ENCODE peak calls at places on chromosomes 5 and 9, in seven cellular contexts. D is kidney, L is cardiac muscle cell, J is fibroblast of mammary gland, P is HepG2, E is dorsolateral prefrontal cortex, Z is HL-60. N is an unnamed sample.

GRCh38 chr9:77952641-77953341 is 78.8 kb downstream of the GNAQ start:
- DNase-seq in D (no peak), L (peak), J (peak), P (no peak), E (no peak), Z (no peak), N (peak)

GRCh38 chr9:123679330-123679987 is 250.5 kb downstream of the DENND1A start:
- DNase-seq in D (no peak), L (peak), J (no peak), P (peak), E (no peak), Z (peak), N (peak)

GRCh38 chr9:112241491-112241890 is 66.4 kb upstream of the SUSD1 start:
- DNase-seq in D (no peak), L (peak), J (no peak), P (no peak), E (no peak), Z (no peak), N (peak)

GRCh38 chr5:150298701-150299451 is 3.8 kb downstream of the ARSI start:
- DNase-seq in D (no peak), L (peak), J (peak), P (no peak), E (no peak), Z (no peak), N (peak)

GRCh38 chr9:125904155-125904841 is 157.1 kb downstream of the PBX3 start:
- DNase-seq in D (no peak), L (no peak), J (no peak), P (no peak), E (no peak), Z (peak), N (peak)

GRCh38 chr5:114101153-114101552 is 260.7 kb upstream of the KCNN2 start:
- DNase-seq in D (no peak), L (peak), J (peak), P (peak), E (no peak), Z (peak), N (peak)

GRCh38 chr9:121651295-121652036 is at the start of gene DAB2IP:
- DNase-seq in D (peak), L (peak), J (no peak), P (no peak), E (peak), Z (no peak), N (peak)

GRCh38 chr5:127565586-127566270 is 48.3 kb downstream of the PRRC1 start:
- DNase-seq in D (no peak), L (no peak), J (no peak), P (no peak), E (no peak), Z (no peak), N (no peak)

GRCh38 chr5:41270423-41271251 is 57.3 kb upstream of the C6 start:
- DNase-seq in D (no peak), L (peak), J (peak), P (peak), E (no peak), Z (peak), N (peak)

GRCh38 chr5:149682532-149683076 is 47.5 kb upstream of the PPARGC1B start:
- DNase-seq in D (no peak), L (no peak), J (no peak), P (no peak), E (no peak), Z (peak), N (peak)

GRCh38 chr5:56549096-56549886 is 266.1 kb upstream of the MAP3K1 start:
- DNase-seq in D (no peak), L (no peak), J (no peak), P (no peak), E (no peak), Z (no peak), N (no peak)

GRCh38 chr9:38003946-38004808 is 64.8 kb downstream of the SHB start:
- DNase-seq in D (peak), L (no peak), J (no peak), P (no peak), E (no peak), Z (no peak), N (no peak)

GRCh38 chr9:92664394-92665152 is 5.4 kb downstream of the IPPK start:
- DNase-seq in D (no peak), L (no peak), J (no peak), P (no peak), E (no peak), Z (no peak), N (no peak)

DNA sequence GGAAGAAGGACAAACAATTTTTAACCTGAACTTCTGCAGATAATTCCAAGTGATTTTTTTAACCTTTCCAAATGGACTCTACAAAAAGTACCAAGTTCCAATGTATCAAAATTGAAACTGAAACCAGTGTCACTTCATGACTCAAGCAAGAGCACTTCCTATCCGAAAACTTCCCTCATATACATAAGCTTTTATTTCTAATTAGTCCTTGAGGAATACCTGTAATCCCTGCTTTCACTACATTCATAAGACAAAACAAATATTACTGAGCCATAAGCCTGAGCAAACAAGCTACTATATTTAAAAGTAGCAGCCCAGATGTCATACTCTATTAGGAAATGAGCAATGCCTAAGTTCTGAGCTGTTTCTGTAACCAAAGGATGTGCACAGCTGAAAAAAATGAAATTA is 224.4 kb downstream of the EBF1 start:
- DNase-seq in D (no peak), L (peak), J (peak), P (no peak), E (no peak), Z (no peak), N (peak)
- H3K4me3 ChIP-seq in D (no peak), L (no peak), J (no peak), P (no peak), E (no peak), Z (no peak), N (peak)

DNA sequence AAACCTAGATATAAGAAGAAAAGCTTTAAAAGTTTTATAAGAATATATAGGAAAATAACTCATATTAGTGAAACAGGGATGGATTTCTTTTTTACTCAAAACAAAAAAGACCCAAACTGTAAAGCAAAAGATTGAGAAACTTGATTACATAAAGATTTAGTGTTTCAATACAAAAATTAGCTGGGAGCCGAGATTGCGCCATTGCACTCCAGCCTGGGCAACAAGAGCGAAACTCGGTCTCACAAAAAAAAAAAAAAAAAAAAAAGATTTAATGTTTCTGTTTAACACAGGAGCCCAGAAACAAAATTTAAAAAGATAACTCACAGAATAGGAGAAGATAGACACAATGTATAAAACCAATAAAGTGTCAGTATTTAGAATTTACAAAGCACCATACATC is 45.2 kb downstream of the CDC14B start:
- DNase-seq in D (no peak), L (no peak), J (no peak), P (no peak), E (no peak), Z (no peak), N (peak)
- H3K4me3 ChIP-seq in D (no peak), L (no peak), J (no peak), P (no peak), E (no peak), Z (no peak), N (peak)

GRCh38 chr5:79794347-79794746 is 104.7 kb downstream of the CMYA5 start:
- DNase-seq in D (no peak), L (no peak), J (no peak), P (no peak), E (no peak), Z (no peak), N (no peak)
- H3K4me3 ChIP-seq in D (no peak), L (no peak), J (no peak), P (no peak), E (no peak), Z (no peak), N (no peak)

DNA sequence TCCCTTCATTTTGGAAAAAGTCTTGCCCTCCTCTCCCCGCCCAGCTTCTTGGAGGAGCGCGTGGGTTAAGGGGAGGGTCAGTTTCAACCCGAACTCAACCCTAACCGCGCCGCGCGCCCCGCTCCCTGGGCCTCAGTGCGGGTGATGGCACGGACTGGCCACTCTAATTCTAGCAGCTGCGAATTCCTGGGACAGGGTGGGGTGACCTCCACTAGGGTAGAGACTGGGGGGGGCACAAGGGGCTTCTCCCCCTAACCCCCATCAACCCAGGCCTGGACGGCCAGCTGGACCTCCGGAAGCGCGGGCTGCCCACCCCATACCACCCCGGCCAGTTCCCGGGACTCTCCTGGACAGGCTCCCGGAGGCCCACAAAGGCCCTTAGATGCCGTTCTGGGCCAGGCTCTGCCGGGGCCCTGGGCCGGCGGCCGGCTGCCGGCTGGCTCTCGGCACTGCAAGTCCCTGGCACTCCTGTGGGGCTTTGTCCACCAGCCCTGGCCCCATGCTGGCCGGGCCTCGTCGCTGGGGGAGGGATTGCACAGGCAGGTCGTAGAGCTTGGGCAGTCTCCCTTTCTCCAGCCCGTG is 7.2 kb upstream of the PSD2 start:
- DNase-seq in D (no peak), L (no peak), J (no peak), P (no peak), E (peak), Z (no peak), N (no peak)
- H3K4me3 ChIP-seq in D (peak), L (no peak), J (peak), P (peak), E (peak), Z (no peak), N (peak)

GRCh38 chr9:114371986-114372917 is 15.5 kb downstream of the AKNA start:
- DNase-seq in D (peak), L (peak), J (peak), P (no peak), E (no peak), Z (peak), N (no peak)
- H3K4me3 ChIP-seq in D (no peak), L (no peak), J (no peak), P (no peak), E (no peak), Z (no peak), N (no peak)

DNA sequence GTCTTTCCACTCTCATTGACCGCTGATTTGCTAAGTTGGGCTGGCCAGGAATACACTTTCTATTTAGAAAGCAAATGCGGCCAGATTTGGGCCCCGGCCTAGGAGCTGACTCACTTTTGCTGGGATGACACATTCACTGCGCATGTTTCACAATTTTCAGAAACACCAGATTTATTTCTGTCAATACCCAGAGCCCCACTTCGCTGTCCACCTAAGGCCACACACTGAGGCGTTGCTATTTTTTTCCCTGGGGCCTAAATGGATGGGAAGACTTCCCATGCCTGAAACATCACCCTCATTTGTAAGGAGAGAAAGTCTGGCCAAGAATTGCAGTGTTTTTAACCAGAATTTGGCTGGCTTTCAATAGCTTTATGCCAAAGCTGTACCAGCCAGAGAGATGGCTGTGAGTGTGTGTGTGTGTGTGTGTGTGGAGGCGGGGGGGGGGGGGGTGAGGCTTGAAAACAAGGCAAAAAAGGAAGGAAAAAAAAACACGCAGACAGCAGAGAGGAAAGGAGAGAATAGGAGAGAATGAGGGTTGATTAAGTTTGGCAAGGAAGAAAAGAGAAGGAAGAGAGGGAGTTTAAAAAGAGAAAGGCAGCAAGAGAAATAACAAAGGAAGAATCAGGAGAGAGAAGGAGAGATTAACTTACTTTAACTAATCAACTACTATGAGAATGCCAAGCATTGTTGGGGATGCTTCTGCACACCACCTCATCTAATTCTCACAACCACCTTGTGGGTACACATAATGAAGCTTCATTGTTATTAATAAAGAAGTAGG is 261.4 kb upstream of the KLF4 start:
- DNase-seq in D (peak), L (peak), J (peak), P (peak), E (peak), Z (no peak), N (peak)
- H3K4me3 ChIP-seq in D (no peak), L (no peak), J (no peak), P (no peak), E (no peak), Z (no peak), N (no peak)

N was measured in fibroblast of villous mesenchyme.